ENCODE peak calls at places on chromosomes 6 and 20, in ten cellular contexts. I is heart right ventricle, U is AG04449, O is HAP-1, K is AG09309, F is heart left ventricle, E is tibial nerve, J is right cardiac atrium, L is vagina, Z is OCI-LY7. M is an unnamed sample.
A peak's percentile ranks its signal among the peaks of the same experiment; 100 is the strongest.

GRCh38 chr6:158635427-158636073 is 9.0 kb downstream of the DYNLT1 start:
- DNase-seq in F (no peak), E (no peak), I (no peak), U (no peak), J (no peak), Z (no peak), K (no peak), O (no peak), L (peak; percentile 60), M (no peak)

GRCh38 chr6:152637422-152638047 is 373 bp upstream of the SYNE1 start:
- DNase-seq in K (no peak), L (no peak), I (no peak), J (no peak), E (no peak), U (no peak), Z (no peak), O (no peak), F (no peak), M (no peak)

GRCh38 chr20:35055445-35056276 is 36.9 kb downstream of the TRPC4AP start:
- DNase-seq in U (no peak), E (no peak), J (no peak), O (no peak), K (peak; percentile 14), I (no peak), L (no peak), Z (no peak), F (no peak), M (peak; percentile 19)

GRCh38 chr6:27688014-27688586 is 215.2 kb upstream of the ZNF184 start:
- DNase-seq in Z (peak; percentile 85), O (peak; percentile 94), J (peak; percentile 81), F (peak; percentile 78), U (peak; percentile 78), I (peak; percentile 57), L (no peak), E (peak; percentile 57), K (peak; percentile 69), M (peak; percentile 82)

GRCh38 chr6:21121737-21122136 is 471.8 kb upstream of the SOX4 start:
- DNase-seq in J (no peak), L (no peak), E (no peak), U (no peak), I (no peak), F (no peak), K (no peak), O (no peak), Z (no peak), M (no peak)

GRCh38 chr6:74733830-74734591 is 471.8 kb downstream of the COL12A1 start:
- DNase-seq in E (no peak), K (no peak), O (no peak), F (no peak), I (no peak), J (no peak), L (no peak), Z (no peak), U (no peak), M (no peak)

GRCh38 chr6:36499918-36500317 is 47.4 kb downstream of the STK38 start:
- DNase-seq in L (no peak), U (no peak), J (no peak), F (no peak), K (no peak), E (no peak), O (no peak), Z (no peak), I (no peak), M (no peak)

GRCh38 chr20:20410678-20411077 is 42.8 kb downstream of the INSM1 start:
- DNase-seq in F (peak; percentile 64), J (peak; percentile 87), K (no peak), E (no peak), O (no peak), U (no peak), I (peak; percentile 51), L (no peak), Z (no peak), M (no peak)

GRCh38 chr6:133743621-133744020 is 145.3 kb upstream of the TCF21 start:
- DNase-seq in E (no peak), J (no peak), I (no peak), Z (no peak), F (no peak), O (no peak), U (no peak), L (no peak), K (no peak), M (no peak)

GRCh38 chr6:133741375-133741861 is 147.5 kb upstream of the TCF21 start:
- DNase-seq in E (no peak), K (no peak), Z (no peak), O (no peak), F (no peak), L (no peak), J (no peak), I (no peak), U (no peak), M (no peak)

GRCh38 chr6:133740218-133740617 is 148.7 kb upstream of the TCF21 start:
- DNase-seq in K (no peak), O (no peak), J (no peak), Z (no peak), L (no peak), F (no peak), U (no peak), I (no peak), E (no peak), M (no peak)

GRCh38 chr6:133746417-133746770 is 142.5 kb upstream of the TCF21 start:
- DNase-seq in J (no peak), U (no peak), O (no peak), K (no peak), E (no peak), L (no peak), F (no peak), Z (no peak), I (no peak), M (no peak)

DNA sequence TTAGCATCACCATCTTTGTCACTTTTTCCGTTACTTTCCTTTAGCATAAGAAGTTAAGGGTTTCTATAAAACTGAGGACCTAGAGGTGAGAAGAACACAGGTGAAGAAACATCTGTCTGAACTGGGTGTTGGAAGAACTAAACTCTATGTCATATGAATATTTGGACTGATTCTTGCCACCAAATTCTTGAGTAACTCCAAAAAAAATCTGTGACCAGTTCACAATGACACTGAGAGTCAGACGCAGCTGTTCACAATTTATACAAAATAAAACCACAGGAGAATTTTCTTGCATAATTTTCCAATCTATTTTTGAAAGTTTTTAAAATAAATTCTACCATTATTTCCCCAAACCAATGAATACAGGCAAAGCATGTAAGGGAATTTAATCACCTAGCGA is 148.1 kb upstream of the TCF21 start:
- DNase-seq in K (no peak), U (no peak), J (no peak), Z (no peak), F (no peak), E (no peak), L (no peak), O (no peak), I (no peak), M (no peak)
- H3K4me3 ChIP-seq in K (no peak overlapping the region), U (no peak overlapping the region), J (no peak overlapping the region), Z (no peak overlapping the region), F (no peak overlapping the region), E (no peak overlapping the region), L (no peak overlapping the region), O (no peak overlapping the region), I (no peak overlapping the region), M (no peak overlapping the region)

GRCh38 chr6:29829766-29830165 is 2.1 kb downstream of the HLA-G start:
- DNase-seq in I (no peak), E (no peak), O (no peak), J (no peak), F (no peak), U (no peak), Z (no peak), L (peak; percentile 70), K (no peak), M (no peak)

GRCh38 chr6:29825848-29826247 is 1.8 kb upstream of the HLA-G start:
- DNase-seq in U (no peak), E (no peak), F (no peak), Z (no peak), L (peak; percentile 60), K (no peak), I (no peak), J (no peak), O (no peak), M (no peak)

GRCh38 chr6:29828471-29828797 is 809 bp downstream of the HLA-G start:
- DNase-seq in E (no peak), U (no peak), I (no peak), O (no peak), L (peak; percentile 47), F (no peak), Z (no peak), K (no peak), J (no peak), M (no peak)

GRCh38 chr6:29826271-29826670 is 1.4 kb upstream of the HLA-G start:
- DNase-seq in U (no peak), Z (no peak), F (no peak), L (peak; percentile 27), E (no peak), O (no peak), K (no peak), J (no peak), I (no peak), M (no peak)

GRCh38 chr6:29827579-29828470 is at the start of gene HLA-G:
- DNase-seq in U (no peak), K (no peak), J (no peak), Z (no peak), L (peak; percentile 67), F (no peak), O (no peak), E (no peak), I (no peak), M (no peak)
- H3K4me3 ChIP-seq in U (no peak within 1 kb of the TSS), K (no peak within 1 kb of the TSS), J (peak within 1 kb of the TSS; percentile 7), Z (no peak within 1 kb of the TSS), L (peak within 1 kb of the TSS; percentile 36), F (peak within 1 kb of the TSS; percentile 32), O (no peak within 1 kb of the TSS), E (peak within 1 kb of the TSS; percentile 29), I (peak within 1 kb of the TSS; percentile 37), M (no peak within 1 kb of the TSS)

DNA sequence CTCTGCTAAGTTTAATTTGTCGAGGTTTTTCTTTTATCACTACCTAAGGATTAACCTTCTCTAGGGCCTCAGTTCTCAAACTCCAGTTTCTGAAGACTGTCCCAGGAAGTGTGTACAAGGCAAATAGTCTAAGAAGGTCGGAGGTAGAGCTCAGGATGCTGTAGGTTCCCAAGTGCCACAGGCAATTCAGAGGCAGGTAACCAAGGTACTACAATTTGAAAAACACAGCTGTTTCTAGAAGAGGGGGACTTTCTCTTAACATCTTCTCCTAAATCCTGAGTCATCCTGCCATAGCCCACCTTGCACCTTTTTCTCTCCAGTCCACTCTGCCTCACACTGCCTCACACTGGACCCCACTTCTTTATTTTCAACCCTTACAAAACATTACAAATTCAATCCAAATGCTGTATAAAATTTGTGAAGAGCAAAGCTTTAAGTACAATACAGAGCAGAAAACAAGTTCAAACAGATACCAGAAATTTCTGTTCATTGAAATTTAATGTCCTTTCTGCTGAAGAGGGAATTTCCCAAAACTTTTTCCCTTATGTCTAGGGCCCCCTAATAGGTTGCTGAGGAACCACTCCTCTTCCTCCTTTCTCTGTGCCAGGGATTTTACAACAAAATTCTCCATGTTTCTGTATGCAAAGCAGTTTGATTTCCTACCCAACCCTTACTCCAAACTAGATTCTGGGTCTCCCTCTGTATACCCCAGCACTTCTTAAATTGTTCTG is 43.0 kb downstream of the FRK start:
- DNase-seq in E (no peak), O (no peak), K (no peak), I (no peak), Z (no peak), U (no peak), L (no peak), F (no peak), J (no peak), M (no peak)
- H3K4me3 ChIP-seq in E (no peak overlapping the region), O (no peak overlapping the region), K (no peak overlapping the region), I (no peak overlapping the region), Z (no peak overlapping the region), U (no peak overlapping the region), L (no peak overlapping the region), F (no peak overlapping the region), J (no peak overlapping the region), M (no peak overlapping the region)

GRCh38 chr6:45419574-45420082 is 41.9 kb upstream of the SUPT3H start:
- DNase-seq in K (no peak), O (peak; percentile 53), E (peak; percentile 32), J (peak; percentile 73), L (no peak), Z (peak; percentile 21), F (peak; percentile 83), I (peak; percentile 40), U (no peak), M (no peak)

GRCh38 chr6:45421700-45422540 is 44.2 kb upstream of the SUPT3H start:
- DNase-seq in Z (peak; percentile 20), E (peak; percentile 58), F (peak; percentile 81), O (no peak), L (no peak), K (no peak), I (peak; percentile 46), J (peak; percentile 80), U (no peak), M (peak; percentile 41)

GRCh38 chr6:45422541-45423110 is 44.9 kb upstream of the SUPT3H start:
- DNase-seq in O (no peak), L (no peak), K (no peak), U (no peak), F (peak; percentile 78), J (peak; percentile 52), Z (peak; percentile 16), E (no peak), I (peak; percentile 26), M (peak; percentile 39)

GRCh38 chr6:45420909-45421699 is 43.4 kb upstream of the SUPT3H start:
- DNase-seq in O (no peak), I (no peak), F (no peak), K (no peak), U (no peak), L (no peak), J (no peak), Z (no peak), E (no peak), M (no peak)

GRCh38 chr6:45420083-45420908 is 42.6 kb upstream of the SUPT3H start:
- DNase-seq in K (no peak), I (no peak), E (no peak), O (no peak), L (no peak), F (no peak), U (no peak), Z (no peak), J (peak; percentile 24), M (no peak)
- H3K4me3 ChIP-seq in K (peak overlapping the region; percentile 69), I (peak overlapping the region; percentile 75), E (peak overlapping the region; percentile 87), O (no peak overlapping the region), L (peak overlapping the region; percentile 75), F (peak overlapping the region; percentile 0), U (peak overlapping the region; percentile 96), Z (no peak overlapping the region), J (peak overlapping the region; percentile 36), M (peak overlapping the region; percentile 19)